ENCODE peak calls at places on chromosome 10, in four cellular contexts. One of them, this sample, is unnamed.
A peak's percentile ranks its signal among the peaks of the same experiment; 100 is the strongest.

GRCh38 chr10:9010093-9010492 is 955.6 kb downstream of the GATA3 start:
- DNase-seq in WTC11: no peak
- DNase-seq in SK-N-SH: no peak
- DNase-seq in H1: no peak
- DNase-seq in this sample: no peak

GRCh38 chr10:122417667-122418066 is 36.8 kb upstream of the ARMS2 start:
- DNase-seq in SK-N-SH: peak; percentile 39
- DNase-seq in WTC11: no peak
- DNase-seq in H1: no peak
- DNase-seq in this sample: no peak

GRCh38 chr10:9222917-9223316 is 1168.4 kb downstream of the GATA3 start:
- DNase-seq in WTC11: no peak
- DNase-seq in H1: no peak
- DNase-seq in SK-N-SH: peak; percentile 34
- DNase-seq in this sample: no peak

GRCh38 chr10:78927257-78927995 is 141.3 kb upstream of the ZMIZ1 start:
- DNase-seq in WTC11: no peak
- DNase-seq in H1: no peak
- DNase-seq in SK-N-SH: no peak
- DNase-seq in this sample: no peak

GRCh38 chr10:9302142-9302746 is 1247.8 kb downstream of the GATA3 start:
- DNase-seq in SK-N-SH: no peak
- DNase-seq in H1: no peak
- DNase-seq in WTC11: no peak
- DNase-seq in this sample: peak; percentile 41

GRCh38 chr10:124550305-124551034 is 88.8 kb downstream of the LHPP start:
- DNase-seq in H1: no peak
- DNase-seq in WTC11: no peak
- DNase-seq in SK-N-SH: no peak
- DNase-seq in this sample: no peak

GRCh38 chr10:15879663-15880062 is 19.4 kb upstream of the MINDY3 start:
- DNase-seq in WTC11: no peak
- DNase-seq in H1: no peak
- DNase-seq in SK-N-SH: no peak
- DNase-seq in this sample: no peak

GRCh38 chr10:119143657-119144056 is 21.9 kb downstream of the SFXN4 start:
- DNase-seq in H1: no peak
- DNase-seq in WTC11: no peak
- DNase-seq in SK-N-SH: no peak
- DNase-seq in this sample: no peak

GRCh38 chr10:47359101-47359500 is 10.9 kb downstream of the RBP3 start:
- DNase-seq in WTC11: no peak
- DNase-seq in H1: no peak
- DNase-seq in SK-N-SH: no peak
- DNase-seq in this sample: no peak

GRCh38 chr10:49179699-49180511 is 8.3 kb downstream of the TMEM273 start:
- DNase-seq in H1: no peak
- DNase-seq in WTC11: no peak
- DNase-seq in SK-N-SH: no peak
- DNase-seq in this sample: peak; percentile 45

GRCh38 chr10:114694735-114695134 is 36.7 kb upstream of the ABLIM1 start:
- DNase-seq in WTC11: peak; percentile 71
- DNase-seq in SK-N-SH: peak; percentile 41
- DNase-seq in H1: peak; percentile 81
- DNase-seq in this sample: peak; percentile 38

GRCh38 chr10:43427166-43427825 is 9.6 kb upstream of the ZNF487 start:
- DNase-seq in H1: no peak
- DNase-seq in SK-N-SH: no peak
- DNase-seq in WTC11: no peak
- DNase-seq in this sample: no peak

GRCh38 chr10:30373596-30374327 is 24.7 kb upstream of the MTPAP start:
- DNase-seq in SK-N-SH: no peak
- DNase-seq in H1: no peak
- DNase-seq in WTC11: no peak
- DNase-seq in this sample: no peak

GRCh38 chr10:115402690-115403089 is 309.5 kb downstream of the ATRNL1 start:
- DNase-seq in H1: no peak
- DNase-seq in WTC11: no peak
- DNase-seq in SK-N-SH: no peak
- DNase-seq in this sample: no peak

GRCh38 chr10:43971981-43972380 is 323.3 kb upstream of the ZNF32 start:
- DNase-seq in H1: no peak
- DNase-seq in WTC11: no peak
- DNase-seq in SK-N-SH: no peak
- DNase-seq in this sample: no peak

GRCh38 chr10:33094263-33095051 is 136.4 kb upstream of the ITGB1 start:
- DNase-seq in SK-N-SH: no peak
- DNase-seq in WTC11: no peak
- DNase-seq in H1: no peak
- DNase-seq in this sample: no peak

GRCh38 chr10:114879541-114880158 is 58.1 kb downstream of the FHIP2A start:
- DNase-seq in WTC11: peak; percentile 72
- DNase-seq in H1: peak; percentile 83
- DNase-seq in SK-N-SH: peak; percentile 36
- DNase-seq in this sample: peak; percentile 47

GRCh38 chr10:13414855-13415254 is 66.8 kb upstream of the SEPHS1 start:
- DNase-seq in SK-N-SH: peak; percentile 36
- DNase-seq in WTC11: peak; percentile 62
- DNase-seq in H1: peak; percentile 77
- DNase-seq in this sample: peak; percentile 64

GRCh38 chr10:88915781-88916180 is 35.7 kb downstream of the STAMBPL1 start:
- DNase-seq in WTC11: no peak
- DNase-seq in H1: no peak
- DNase-seq in SK-N-SH: no peak
- DNase-seq in this sample: no peak

GRCh38 chr10:124946945-124947344 is 5.0 kb downstream of the ZRANB1 start:
- DNase-seq in SK-N-SH: no peak
- DNase-seq in WTC11: no peak
- DNase-seq in H1: no peak
- DNase-seq in this sample: peak; percentile 36

GRCh38 chr10:73494877-73495225 is 973 bp downstream of the PPP3CB start:
- DNase-seq in WTC11: no peak
- DNase-seq in SK-N-SH: no peak
- DNase-seq in H1: no peak
- DNase-seq in this sample: no peak

GRCh38 chr10:124430077-124430476 is 11.4 kb upstream of the OAT start:
- DNase-seq in H1: no peak
- DNase-seq in WTC11: no peak
- DNase-seq in SK-N-SH: no peak
- DNase-seq in this sample: no peak

GRCh38 chr10:36779238-36779846 is 346.1 kb upstream of the ANKRD30A start:
- DNase-seq in SK-N-SH: peak; percentile 74
- DNase-seq in WTC11: peak; percentile 24
- DNase-seq in H1: no peak
- DNase-seq in this sample: peak; percentile 8

GRCh38 chr10:3624367-3624766 is 160.6 kb downstream of the KLF6 start:
- DNase-seq in WTC11: no peak
- DNase-seq in SK-N-SH: no peak
- DNase-seq in H1: no peak
- DNase-seq in this sample: no peak

GRCh38 chr10:80598084-80598798 is 60.5 kb downstream of the SH2D4B start:
- DNase-seq in WTC11: no peak
- DNase-seq in SK-N-SH: no peak
- DNase-seq in H1: no peak
- DNase-seq in this sample: no peak
- TF ChIP-seq TEAD4 in WTC11: no peak
- TF ChIP-seq TEAD4 in SK-N-SH: no peak
- TF ChIP-seq TEAD4 in H1: no peak
- TF ChIP-seq TEAD4 in this sample: no peak

GRCh38 chr10:102726274-102726673 is 11.8 kb downstream of the SFXN2 start:
- DNase-seq in WTC11: no peak
- DNase-seq in SK-N-SH: no peak
- DNase-seq in H1: no peak
- DNase-seq in this sample: no peak
- TF ChIP-seq TEAD4 in WTC11: no peak
- TF ChIP-seq TEAD4 in SK-N-SH: no peak
- TF ChIP-seq TEAD4 in H1: no peak
- TF ChIP-seq TEAD4 in this sample: no peak

DNA sequence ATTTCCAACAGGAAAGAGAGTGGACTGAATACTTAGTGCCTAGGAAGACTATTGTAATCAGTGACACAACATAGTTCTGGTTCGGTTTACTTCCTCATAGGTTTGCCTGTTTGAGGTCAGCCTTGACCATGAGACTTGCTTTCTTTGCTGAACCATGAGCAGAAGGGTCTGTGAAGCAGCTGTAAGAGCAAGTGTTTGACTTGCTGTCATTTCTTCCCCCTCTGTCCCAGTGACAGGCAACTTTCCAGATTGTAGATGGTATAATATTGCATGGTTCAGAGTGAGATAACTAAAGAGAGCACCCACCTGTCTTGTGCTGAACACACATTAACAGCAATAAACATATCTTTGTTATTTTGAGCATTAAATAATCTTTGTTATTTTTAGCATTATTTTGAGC is 9.3 kb upstream of the RTKN2 start:
- DNase-seq in WTC11: no peak
- DNase-seq in H1: no peak
- DNase-seq in SK-N-SH: no peak
- DNase-seq in this sample: no peak
- TF ChIP-seq TEAD4 in WTC11: no peak
- TF ChIP-seq TEAD4 in H1: no peak
- TF ChIP-seq TEAD4 in SK-N-SH: no peak
- TF ChIP-seq TEAD4 in this sample: no peak

GRCh38 chr10:94230134-94230785 is 132.5 kb downstream of the NOC3L start:
- DNase-seq in H1: no peak
- DNase-seq in WTC11: no peak
- DNase-seq in SK-N-SH: no peak
- DNase-seq in this sample: no peak

GRCh38 chr10:94238006-94238617 is 124.6 kb downstream of the NOC3L start:
- DNase-seq in H1: no peak
- DNase-seq in WTC11: no peak
- DNase-seq in SK-N-SH: no peak
- DNase-seq in this sample: no peak

GRCh38 chr10:94235470-94235869 is 127.3 kb downstream of the NOC3L start:
- DNase-seq in SK-N-SH: no peak
- DNase-seq in H1: no peak
- DNase-seq in WTC11: no peak
- DNase-seq in this sample: no peak

GRCh38 chr10:94232711-94233383 is 129.9 kb downstream of the NOC3L start:
- DNase-seq in SK-N-SH: no peak
- DNase-seq in H1: no peak
- DNase-seq in WTC11: no peak
- DNase-seq in this sample: no peak
- TF ChIP-seq TEAD4 in SK-N-SH: no peak
- TF ChIP-seq TEAD4 in H1: no peak
- TF ChIP-seq TEAD4 in WTC11: no peak
- TF ChIP-seq TEAD4 in this sample: no peak

GRCh38 chr10:133325761-133326463 is 10.8 kb downstream of the CALY start:
- DNase-seq in SK-N-SH: peak; percentile 76
- DNase-seq in H1: peak; percentile 65
- DNase-seq in WTC11: peak; percentile 39
- DNase-seq in this sample: no peak
- TF ChIP-seq TEAD4 in SK-N-SH: no peak
- TF ChIP-seq TEAD4 in H1: no peak
- TF ChIP-seq TEAD4 in WTC11: no peak
- TF ChIP-seq TEAD4 in this sample: no peak

DNA sequence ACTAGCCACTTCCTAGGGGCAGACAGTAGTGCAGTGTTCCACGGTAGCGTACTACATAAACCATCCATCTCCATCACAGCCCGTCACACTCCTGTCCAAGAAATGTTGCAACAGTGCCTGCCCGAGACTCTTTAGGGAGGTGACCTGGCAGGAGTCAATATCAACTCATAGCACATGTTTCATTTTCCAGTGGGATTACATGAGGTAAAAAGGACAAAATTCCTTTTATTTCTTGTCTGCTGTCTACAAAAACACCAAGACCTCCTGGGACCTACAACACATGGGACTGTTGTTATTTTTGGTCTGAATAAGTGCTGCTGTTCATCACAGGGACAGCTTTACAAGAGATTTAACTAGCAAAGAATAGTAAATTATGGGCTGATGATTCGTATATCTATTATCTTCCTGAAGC is 99.9 kb downstream of the MPP7 start:
- DNase-seq in H1: no peak
- DNase-seq in SK-N-SH: no peak
- DNase-seq in WTC11: no peak
- DNase-seq in this sample: no peak
- TF ChIP-seq TEAD4 in H1: no peak
- TF ChIP-seq TEAD4 in SK-N-SH: no peak
- TF ChIP-seq TEAD4 in WTC11: no peak
- TF ChIP-seq TEAD4 in this sample: no peak

GRCh38 chr10:38054361-38054797 is 39.8 kb upstream of the ZNF37A start:
- DNase-seq in SK-N-SH: no peak
- DNase-seq in WTC11: no peak
- DNase-seq in H1: no peak
- DNase-seq in this sample: no peak
- TF ChIP-seq TEAD4 in SK-N-SH: no peak
- TF ChIP-seq TEAD4 in WTC11: no peak
- TF ChIP-seq TEAD4 in H1: no peak
- TF ChIP-seq TEAD4 in this sample: no peak

DNA sequence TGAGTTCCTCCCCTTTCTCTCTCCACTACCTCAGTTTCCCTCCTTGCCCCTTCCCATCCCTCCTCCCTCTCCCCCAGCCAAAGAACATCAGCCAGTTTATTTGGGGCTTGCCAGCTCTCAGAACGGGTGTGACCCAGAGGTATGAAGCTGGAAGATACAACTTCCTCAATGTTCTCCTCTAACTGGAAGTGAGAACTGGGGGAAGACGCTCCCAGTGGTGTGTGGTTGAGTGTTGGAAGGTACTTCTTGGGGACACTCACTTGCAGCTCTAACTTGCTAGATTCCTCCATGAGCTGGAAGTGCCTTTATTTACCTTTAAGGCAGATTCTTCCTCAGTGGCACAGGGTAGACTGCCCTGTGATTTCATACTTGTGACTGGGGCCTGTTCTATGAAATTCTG is 110.5 kb upstream of the HABP2 start:
- DNase-seq in WTC11: no peak
- DNase-seq in SK-N-SH: no peak
- DNase-seq in H1: no peak
- DNase-seq in this sample: no peak
- TF ChIP-seq TEAD4 in WTC11: no peak
- TF ChIP-seq TEAD4 in SK-N-SH: no peak
- TF ChIP-seq TEAD4 in H1: no peak
- TF ChIP-seq TEAD4 in this sample: no peak

GRCh38 chr10:128180843-128181242 is 54.6 kb upstream of the MKI67 start:
- DNase-seq in WTC11: no peak
- DNase-seq in SK-N-SH: no peak
- DNase-seq in H1: no peak
- DNase-seq in this sample: no peak
- TF ChIP-seq TEAD4 in WTC11: no peak
- TF ChIP-seq TEAD4 in SK-N-SH: no peak
- TF ChIP-seq TEAD4 in H1: no peak
- TF ChIP-seq TEAD4 in this sample: no peak